ENCODE peak calls at places on chromosomes 6 and 20, in four cellular contexts. O is lower lobe of right lung, I is NT2/D1, X is bronchial epithelial cell. R is an unnamed sample.

GRCh38 chr6:44489912-44490604 is 102.6 kb downstream of the CDC5L start:
- DNase-seq in O (no peak), I (no peak), X (peak; percentile 98), R (peak; percentile 68)

GRCh38 chr6:47769951-47770350 is 11.9 kb upstream of the OPN5 start:
- DNase-seq in O (no peak), I (no peak), X (peak; percentile 18), R (no peak)

GRCh38 chr6:69349776-69350175 is 447.0 kb downstream of the LMBRD1 start:
- DNase-seq in O (peak; percentile 42), I (no peak), X (no peak), R (no peak)

GRCh38 chr6:99393366-99393697 is 663 bp downstream of the COQ3 start:
- DNase-seq in O (no peak), I (no peak), X (no peak), R (no peak)

GRCh38 chr6:160388922-160389321 is 40.7 kb downstream of the SLC22A3 start:
- DNase-seq in O (no peak), I (no peak), X (peak; percentile 83), R (no peak)

GRCh38 chr6:166460473-166461437 is 78.0 kb upstream of the MPC1 start:
- DNase-seq in O (no peak), I (no peak), X (peak; percentile 60), R (no peak)

GRCh38 chr6:135906542-135906941 is 55.0 kb downstream of the PDE7B start:
- DNase-seq in O (no peak), I (no peak), X (peak; percentile 86), R (no peak)

GRCh38 chr6:47525330-47526057 is 47.9 kb downstream of the CD2AP start:
- DNase-seq in O (no peak), I (no peak), X (no peak), R (no peak)

GRCh38 chr20:35663813-35664543 is 722 bp downstream of the CPNE1 start:
- DNase-seq in O (peak; percentile 56), I (peak; percentile 47), X (peak; percentile 29), R (peak; percentile 68)

GRCh38 chr6:17220040-17220439 is 61.1 kb upstream of the RBM24 start:
- DNase-seq in O (no peak), I (no peak), X (no peak), R (no peak)

GRCh38 chr6:93819189-93819588 is 399.8 kb upstream of the EPHA7 start:
- DNase-seq in O (no peak), I (no peak), X (no peak), R (no peak)

GRCh38 chr6:106546322-106547052 is 82.8 kb downstream of the RTN4IP1 start:
- DNase-seq in O (no peak), I (no peak), X (peak; percentile 96), R (peak; percentile 16)

GRCh38 chr20:55394592-55394991 is 610.7 kb downstream of the CBLN4 start:
- DNase-seq in O (no peak), I (no peak), X (peak; percentile 6), R (no peak)

GRCh38 chr6:7143161-7143974 is 35.6 kb downstream of the RREB1 start:
- DNase-seq in O (no peak), I (no peak), X (no peak), R (peak; percentile 61)

GRCh38 chr6:136550045-136550329 is 235 bp downstream of the MAP7 start:
- DNase-seq in O (no peak), I (no peak), X (no peak), R (no peak)

GRCh38 chr6:131400782-131401496 is 172.1 kb upstream of the ARG1 start:
- DNase-seq in O (no peak), I (no peak), X (peak; percentile 21), R (no peak)

GRCh38 chr6:159934181-159934580 is 34.7 kb upstream of the IGF2R start:
- DNase-seq in O (no peak), I (no peak), X (peak; percentile 60), R (no peak)

GRCh38 chr6:111750753-111751684 is 122.2 kb downstream of the FYN start:
- DNase-seq in O (no peak), I (peak; percentile 80), X (no peak), R (no peak)

GRCh38 chr6:158010591-158011477 is 29.2 kb downstream of the SYNJ2 start:
- DNase-seq in O (peak; percentile 20), I (no peak), X (no peak), R (no peak)

GRCh38 chr6:109580519-109580918 is 97.5 kb upstream of the ZBTB24 start:
- DNase-seq in O (no peak), I (peak; percentile 27), X (peak; percentile 44), R (no peak)

GRCh38 chr20:49862607-49863200 is 50.1 kb downstream of the SLC9A8 start:
- DNase-seq in O (no peak), I (no peak), X (no peak), R (no peak)

GRCh38 chr20:9330151-9330550 is 184.2 kb upstream of the LAMP5 start:
- DNase-seq in O (no peak), I (no peak), X (no peak), R (peak; percentile 59)

GRCh38 chr6:44404022-44404714 is 16.7 kb downstream of the CDC5L start:
- DNase-seq in O (no peak), I (no peak), X (no peak), R (no peak)

GRCh38 chr20:59354460-59354859 is 54.0 kb downstream of the EDN3 start:
- DNase-seq in O (no peak), I (no peak), X (no peak), R (no peak)

GRCh38 chr20:59351148-59352040 is 51.0 kb downstream of the EDN3 start:
- DNase-seq in O (no peak), I (no peak), X (peak; percentile 2), R (peak; percentile 58)

GRCh38 chr20:59349277-59349676 is 48.9 kb downstream of the EDN3 start:
- DNase-seq in O (no peak), I (no peak), X (no peak), R (no peak)

GRCh38 chr20:59355242-59355641 is 54.8 kb downstream of the EDN3 start:
- DNase-seq in O (no peak), I (no peak), X (no peak), R (no peak)

GRCh38 chr20:59350330-59351147 is 50.1 kb downstream of the EDN3 start:
- DNase-seq in O (no peak), I (no peak), X (no peak), R (peak; percentile 30)
- H3K27me3 ChIP-seq in O (no peaks in the 10 kb centered on the region), I (peaks cover 3% of the 10 kb centered on the region), X (no peaks in the 10 kb centered on the region), R (no peaks in the 10 kb centered on the region)

DNA sequence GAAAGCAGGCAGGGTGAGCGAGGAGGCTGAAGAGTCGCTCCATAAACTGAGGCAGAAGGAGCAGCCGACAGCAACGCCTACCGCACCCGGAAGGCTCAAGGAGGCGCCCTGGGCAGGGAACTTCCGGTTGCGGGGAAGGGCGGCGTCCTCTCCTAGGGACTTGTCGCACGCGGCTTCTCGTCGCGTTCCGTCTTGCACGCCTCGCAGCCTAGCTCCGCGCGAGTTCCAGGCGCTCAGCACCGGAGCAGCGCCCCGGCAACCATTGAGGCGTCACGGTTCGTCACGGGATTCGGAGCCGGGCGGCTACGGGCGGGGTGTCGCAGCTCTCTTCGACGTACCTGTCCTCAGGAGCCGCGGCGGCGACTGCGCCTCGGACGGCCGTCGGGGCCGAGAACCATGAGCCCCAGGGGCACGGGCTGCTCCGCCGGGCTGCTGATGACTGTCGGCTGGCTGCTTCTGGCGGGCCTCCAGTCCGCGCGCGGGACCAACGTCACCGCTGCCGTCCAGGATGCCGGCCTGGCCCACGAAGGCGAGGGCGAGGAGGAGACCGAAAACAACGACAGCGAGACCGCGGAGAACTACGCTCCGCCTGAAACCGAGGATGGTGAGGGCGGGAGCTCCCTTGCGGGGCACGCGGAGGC is at the start of gene SPACA1:
- DNase-seq in O (peak; percentile 39), I (no peak), X (no peak), R (no peak)
- H3K4me3 ChIP-seq in O (no peak within 1 kb of the TSS), I (no peak within 1 kb of the TSS), X (no peak within 1 kb of the TSS), R (no peak within 1 kb of the TSS)

GRCh38 chr20:62224113-62224855 is 4.2 kb upstream of the HRH3 start:
- DNase-seq in O (no peak), I (no peak), X (no peak), R (no peak)

GRCh38 chr20:62223571-62223970 is 3.5 kb upstream of the HRH3 start:
- DNase-seq in O (no peak), I (no peak), X (no peak), R (no peak)

GRCh38 chr20:62220666-62221568 is 839 bp upstream of the HRH3 start:
- DNase-seq in O (no peak), I (no peak), X (no peak), R (no peak)

GRCh38 chr20:62222972-62223371 is 2.9 kb upstream of the HRH3 start:
- DNase-seq in O (no peak), I (no peak), X (no peak), R (no peak)

DNA sequence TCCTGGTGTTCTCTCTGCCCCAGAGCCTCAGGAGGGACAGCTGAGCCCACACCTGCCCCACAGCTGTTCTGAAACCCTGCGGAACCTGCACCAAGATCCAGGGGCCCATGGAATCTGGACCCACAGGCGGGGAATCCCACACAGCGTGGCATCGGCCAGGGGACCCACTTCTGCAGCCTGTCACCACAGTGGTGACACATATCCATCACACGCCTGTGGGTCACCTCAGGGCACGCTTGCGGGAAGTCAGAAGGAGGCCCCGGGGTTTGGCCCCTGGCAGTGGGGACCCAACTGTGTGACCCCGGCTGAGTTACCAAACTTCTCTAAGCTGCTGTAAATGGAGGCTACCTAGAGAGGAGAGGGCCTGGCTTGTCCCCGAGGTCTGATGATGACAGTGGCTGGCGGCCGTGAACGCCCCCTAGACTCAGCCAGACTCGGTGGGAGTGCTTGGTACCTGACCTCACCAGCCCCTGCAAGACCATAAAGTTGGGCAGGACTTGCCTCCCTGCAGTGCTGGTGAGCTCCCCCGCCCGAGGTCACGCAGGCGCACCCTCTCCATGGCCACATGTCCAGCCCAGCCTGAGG is 2.3 kb upstream of the HRH3 start:
- DNase-seq in O (no peak), I (no peak), X (no peak), R (no peak)
- H3K27me3 ChIP-seq in O (peaks cover 80% of the 10 kb centered on the region), I (peaks cover 74% of the 10 kb centered on the region), X (peaks cover 32% of the 10 kb centered on the region), R (peaks cover 65% of the 10 kb centered on the region)

GRCh38 chr20:63544958-63545516 is 2.5 kb downstream of the SRMS start:
- DNase-seq in O (no peak), I (no peak), X (peak; percentile 87), R (peak; percentile 74)

GRCh38 chr20:63544241-63544957 is 3.1 kb downstream of the SRMS start:
- DNase-seq in O (no peak), I (no peak), X (no peak), R (no peak)

GRCh38 chr20:63546686-63547483 is 664 bp downstream of the SRMS start:
- DNase-seq in O (no peak), I (no peak), X (no peak), R (no peak)

GRCh38 chr20:63546256-63546655 is 1.3 kb downstream of the SRMS start:
- DNase-seq in O (no peak), I (no peak), X (no peak), R (no peak)

GRCh38 chr20:63545814-63546213 is 1.7 kb downstream of the SRMS start:
- DNase-seq in O (no peak), I (no peak), X (no peak), R (no peak)
- H3K4me3 ChIP-seq in O (no peak overlapping the region), I (no peak overlapping the region), X (no peak overlapping the region), R (no peak overlapping the region)

DNA sequence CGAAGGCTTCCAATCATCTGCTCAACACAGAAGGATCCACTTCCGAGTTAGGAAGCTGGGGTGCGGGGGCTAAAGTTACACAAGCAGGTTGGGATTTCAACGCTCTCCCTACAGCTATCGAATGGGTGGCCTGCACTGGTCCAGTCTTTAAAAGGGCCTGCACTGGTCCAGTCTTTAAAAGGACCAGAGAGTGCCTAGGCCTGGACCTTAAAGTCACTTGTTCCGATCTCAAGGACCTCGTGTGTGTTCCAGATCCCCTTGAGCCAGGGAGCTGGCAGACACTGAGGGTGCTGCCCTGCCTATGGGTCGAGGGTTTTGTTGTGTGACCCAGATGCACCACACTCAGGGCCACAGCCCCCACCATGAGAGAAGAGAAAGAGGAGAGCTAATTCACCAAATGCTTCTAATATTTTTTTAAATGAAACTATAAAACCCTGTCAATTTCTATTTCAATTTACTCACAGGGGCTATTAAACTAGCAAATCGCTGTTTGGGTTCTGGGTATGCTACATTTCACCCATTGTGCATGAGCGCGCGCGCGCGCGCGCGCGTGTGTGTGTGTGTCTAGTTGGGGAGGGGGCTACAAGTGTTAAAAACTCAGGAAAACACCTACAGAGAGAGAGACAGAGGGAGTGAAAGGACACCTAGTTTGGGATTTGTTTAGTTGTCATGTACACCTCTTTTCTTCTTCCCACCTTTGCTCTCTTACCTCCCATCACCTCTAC is 7.5 kb downstream of the TFAP2B start:
- DNase-seq in O (no peak), I (no peak), X (no peak), R (no peak)
- H3K27me3 ChIP-seq in O (peaks cover 88% of the 10 kb centered on the region), I (peaks cover 58% of the 10 kb centered on the region), X (peaks cover 56% of the 10 kb centered on the region), R (peaks cover 99% of the 10 kb centered on the region)